ENCODE peak calls at places on chromosomes 2 and 18, in eight cellular contexts. One of them, this sample, is unnamed.
A peak's percentile ranks its signal among the peaks of the same experiment; 100 is the strongest.

GRCh38 chr2:133733856-133734255 is 165.6 kb upstream of the NCKAP5 start:
- DNase-seq in effector memory CD4-positive, alpha-beta T cell: no peak
- DNase-seq in NCI-H2029 treated with DMSO at 0.1 percent for 48 hours: no peak
- DNase-seq in NCI-H748 treated with DMSO at 0.1 percent for 48 hours: no peak
- DNase-seq in NCI-H345: no peak
- DNase-seq in hypothalamus: no peak
- DNase-seq in T-helper 1 cell: no peak
- DNase-seq in NCI-H774: no peak
- DNase-seq in this sample: no peak

GRCh38 chr18:31685097-31686082 is 1.0 kb upstream of the B4GALT6 start:
- DNase-seq in effector memory CD4-positive, alpha-beta T cell: no peak
- DNase-seq in NCI-H2029 treated with DMSO at 0.1 percent for 48 hours: peak; percentile 32
- DNase-seq in NCI-H748 treated with DMSO at 0.1 percent for 48 hours: peak; percentile 72
- DNase-seq in NCI-H345: peak; percentile 87
- DNase-seq in hypothalamus: peak; percentile 38
- DNase-seq in T-helper 1 cell: peak; percentile 29
- DNase-seq in NCI-H774: peak; percentile 83
- DNase-seq in this sample: peak; percentile 30

GRCh38 chr2:231613054-231613654 is 20.5 kb downstream of the TEX44 start:
- DNase-seq in effector memory CD4-positive, alpha-beta T cell: no peak
- DNase-seq in NCI-H2029 treated with DMSO at 0.1 percent for 48 hours: no peak
- DNase-seq in NCI-H748 treated with DMSO at 0.1 percent for 48 hours: no peak
- DNase-seq in NCI-H345: peak; percentile 46
- DNase-seq in hypothalamus: no peak
- DNase-seq in T-helper 1 cell: no peak
- DNase-seq in NCI-H774: no peak
- DNase-seq in this sample: peak; percentile 73

GRCh38 chr18:48037481-48038271 is 107.2 kb upstream of the SMAD2 start:
- DNase-seq in effector memory CD4-positive, alpha-beta T cell: no peak
- DNase-seq in NCI-H2029 treated with DMSO at 0.1 percent for 48 hours: no peak
- DNase-seq in NCI-H748 treated with DMSO at 0.1 percent for 48 hours: no peak
- DNase-seq in NCI-H345: peak; percentile 5
- DNase-seq in hypothalamus: no peak
- DNase-seq in T-helper 1 cell: no peak
- DNase-seq in NCI-H774: no peak
- DNase-seq in this sample: no peak

GRCh38 chr2:97718051-97718882 is 4.9 kb downstream of the ZAP70 start:
- DNase-seq in effector memory CD4-positive, alpha-beta T cell: peak; percentile 66
- DNase-seq in NCI-H2029 treated with DMSO at 0.1 percent for 48 hours: no peak
- DNase-seq in NCI-H748 treated with DMSO at 0.1 percent for 48 hours: no peak
- DNase-seq in NCI-H345: no peak
- DNase-seq in hypothalamus: no peak
- DNase-seq in T-helper 1 cell: peak; percentile 67
- DNase-seq in NCI-H774: no peak
- DNase-seq in this sample: no peak

GRCh38 chr2:53768233-53768542 is 584 bp downstream of the CHAC2 start:
- DNase-seq in effector memory CD4-positive, alpha-beta T cell: no peak
- DNase-seq in NCI-H2029 treated with DMSO at 0.1 percent for 48 hours: no peak
- DNase-seq in NCI-H748 treated with DMSO at 0.1 percent for 48 hours: no peak
- DNase-seq in NCI-H345: peak; percentile 35
- DNase-seq in hypothalamus: no peak
- DNase-seq in T-helper 1 cell: peak; percentile 35
- DNase-seq in NCI-H774: no peak
- DNase-seq in this sample: no peak

GRCh38 chr2:120397362-120397811 is 51.5 kb downstream of the INHBB start:
- DNase-seq in effector memory CD4-positive, alpha-beta T cell: no peak
- DNase-seq in NCI-H2029 treated with DMSO at 0.1 percent for 48 hours: no peak
- DNase-seq in NCI-H748 treated with DMSO at 0.1 percent for 48 hours: no peak
- DNase-seq in NCI-H345: peak; percentile 44
- DNase-seq in hypothalamus: no peak
- DNase-seq in T-helper 1 cell: no peak
- DNase-seq in NCI-H774: no peak
- DNase-seq in this sample: no peak

GRCh38 chr2:146220957-146221356 is 1623.9 kb upstream of the ACVR2A start:
- DNase-seq in effector memory CD4-positive, alpha-beta T cell: no peak
- DNase-seq in NCI-H2029 treated with DMSO at 0.1 percent for 48 hours: no peak
- DNase-seq in NCI-H748 treated with DMSO at 0.1 percent for 48 hours: no peak
- DNase-seq in NCI-H345: no peak
- DNase-seq in hypothalamus: no peak
- DNase-seq in T-helper 1 cell: no peak
- DNase-seq in NCI-H774: no peak
- DNase-seq in this sample: no peak

GRCh38 chr2:101402637-101403036 is 15.3 kb upstream of the CREG2 start:
- DNase-seq in effector memory CD4-positive, alpha-beta T cell: no peak
- DNase-seq in NCI-H2029 treated with DMSO at 0.1 percent for 48 hours: no peak
- DNase-seq in NCI-H748 treated with DMSO at 0.1 percent for 48 hours: no peak
- DNase-seq in NCI-H345: no peak
- DNase-seq in hypothalamus: no peak
- DNase-seq in T-helper 1 cell: no peak
- DNase-seq in NCI-H774: no peak
- DNase-seq in this sample: no peak

GRCh38 chr2:215614296-215614695 is 178.4 kb upstream of the FN1 start:
- DNase-seq in effector memory CD4-positive, alpha-beta T cell: no peak
- DNase-seq in NCI-H2029 treated with DMSO at 0.1 percent for 48 hours: no peak
- DNase-seq in NCI-H748 treated with DMSO at 0.1 percent for 48 hours: peak; percentile 54
- DNase-seq in NCI-H345: peak; percentile 3
- DNase-seq in hypothalamus: no peak
- DNase-seq in T-helper 1 cell: no peak
- DNase-seq in NCI-H774: peak; percentile 44
- DNase-seq in this sample: no peak

This sample was measured in globus pallidus.